ENCODE peak calls at places on chromosomes 12 and 14, in four cellular contexts. One of them, this sample, is unnamed.

GRCh38 chr12:101963703-101964102 is 86.3 kb downstream of the DRAM1 start:
- DNase-seq in WTC11: no peak
- DNase-seq in K562: no peak
- DNase-seq in GM12878: no peak
- DNase-seq in this sample: no peak

GRCh38 chr14:54450535-54450934 is 9.4 kb upstream of the CNIH1 start:
- DNase-seq in GM12878: peak; percentile 42
- DNase-seq in WTC11: no peak
- DNase-seq in K562: peak; percentile 5
- DNase-seq in this sample: no peak

GRCh38 chr12:51395283-51396230 is 4.4 kb upstream of the GALNT6 start:
- DNase-seq in WTC11: no peak
- DNase-seq in K562: peak; percentile 81
- DNase-seq in GM12878: peak; percentile 70
- DNase-seq in this sample: no peak

GRCh38 chr12:131829351-131829794 is 1.2 kb downstream of the MMP17 start:
- DNase-seq in WTC11: no peak
- DNase-seq in K562: peak; percentile 45
- DNase-seq in GM12878: no peak
- DNase-seq in this sample: no peak

GRCh38 chr12:52648012-52648550 is 3.9 kb downstream of the KRT2 start:
- DNase-seq in GM12878: no peak
- DNase-seq in WTC11: no peak
- DNase-seq in K562: no peak
- DNase-seq in this sample: no peak

GRCh38 chr12:81274619-81275018 is 196.7 kb downstream of the ACSS3 start:
- DNase-seq in WTC11: no peak
- DNase-seq in K562: no peak
- DNase-seq in GM12878: no peak
- DNase-seq in this sample: no peak

GRCh38 chr12:71872999-71873398 is 33.4 kb downstream of the TBC1D15 start:
- DNase-seq in WTC11: no peak
- DNase-seq in GM12878: no peak
- DNase-seq in K562: no peak
- DNase-seq in this sample: no peak

GRCh38 chr14:81655423-81656314 is 122.0 kb upstream of the SEL1L start:
- DNase-seq in K562: peak; percentile 1
- DNase-seq in GM12878: no peak
- DNase-seq in WTC11: no peak
- DNase-seq in this sample: peak; percentile 50

GRCh38 chr12:57107456-57107855 is 3.7 kb downstream of the STAT6 start:
- DNase-seq in WTC11: no peak
- DNase-seq in GM12878: no peak
- DNase-seq in K562: peak; percentile 44
- DNase-seq in this sample: no peak

GRCh38 chr14:87944987-87945604 is 47.9 kb downstream of the GALC start:
- DNase-seq in GM12878: no peak
- DNase-seq in WTC11: no peak
- DNase-seq in K562: peak; percentile 55
- DNase-seq in this sample: peak; percentile 29

GRCh38 chr14:38238332-38238731 is 17.6 kb downstream of the CLEC14A start:
- DNase-seq in WTC11: no peak
- DNase-seq in GM12878: no peak
- DNase-seq in K562: no peak
- DNase-seq in this sample: no peak

GRCh38 chr12:12403264-12404248 is 46.7 kb downstream of the BORCS5 start:
- DNase-seq in WTC11: no peak
- DNase-seq in GM12878: no peak
- DNase-seq in K562: no peak
- DNase-seq in this sample: peak; percentile 97

GRCh38 chr12:29216797-29217583 is 67.9 kb downstream of the FAR2 start:
- DNase-seq in WTC11: no peak
- DNase-seq in GM12878: no peak
- DNase-seq in K562: no peak
- DNase-seq in this sample: no peak

GRCh38 chr12:117168976-117169375 is 21.3 kb downstream of the FBXO21 start:
- DNase-seq in WTC11: no peak
- DNase-seq in K562: no peak
- DNase-seq in GM12878: no peak
- DNase-seq in this sample: no peak

GRCh38 chr14:102314242-102315011 is 5.1 kb upstream of the ZNF839 start:
- DNase-seq in GM12878: no peak
- DNase-seq in WTC11: peak; percentile 81
- DNase-seq in K562: peak; percentile 85
- DNase-seq in this sample: peak; percentile 53

GRCh38 chr12:132986885-132987225 is 688 bp downstream of the ZNF26 start:
- DNase-seq in GM12878: no peak
- DNase-seq in K562: no peak
- DNase-seq in WTC11: no peak
- DNase-seq in this sample: peak; percentile 3

GRCh38 chr14:78788467-78789360 is 618.5 kb downstream of the NRXN3 start:
- DNase-seq in K562: no peak
- DNase-seq in WTC11: no peak
- DNase-seq in GM12878: no peak
- DNase-seq in this sample: no peak

GRCh38 chr14:105877645-105878044 is 351.3 kb downstream of the TMEM121 start:
- DNase-seq in GM12878: no peak
- DNase-seq in K562: no peak
- DNase-seq in WTC11: no peak
- DNase-seq in this sample: no peak

GRCh38 chr14:85702937-85703336 is 173.0 kb downstream of the FLRT2 start:
- DNase-seq in K562: no peak
- DNase-seq in WTC11: no peak
- DNase-seq in GM12878: no peak
- DNase-seq in this sample: no peak

GRCh38 chr14:103628221-103628683 is 759 bp upstream of the KLC1 start:
- DNase-seq in GM12878: no peak
- DNase-seq in WTC11: peak; percentile 68
- DNase-seq in K562: peak; percentile 75
- DNase-seq in this sample: no peak

GRCh38 chr12:38919191-38919590 is 13.8 kb upstream of the CPNE8 start:
- DNase-seq in K562: no peak
- DNase-seq in WTC11: no peak
- DNase-seq in GM12878: no peak
- DNase-seq in this sample: no peak

GRCh38 chr12:88418856-88419497 is 161.3 kb downstream of the KITLG start:
- DNase-seq in K562: no peak
- DNase-seq in GM12878: no peak
- DNase-seq in WTC11: no peak
- DNase-seq in this sample: no peak

GRCh38 chr14:59267046-59267445 is 78.6 kb downstream of the DAAM1 start:
- DNase-seq in K562: no peak
- DNase-seq in GM12878: no peak
- DNase-seq in WTC11: no peak
- DNase-seq in this sample: no peak

GRCh38 chr12:92503029-92503931 is 199.5 kb upstream of the PLEKHG7 start:
- DNase-seq in WTC11: no peak
- DNase-seq in K562: no peak
- DNase-seq in GM12878: peak; percentile 96
- DNase-seq in this sample: peak; percentile 60

GRCh38 chr14:76720382-76720813 is 40.9 kb upstream of the VASH1 start:
- DNase-seq in K562: peak; percentile 25
- DNase-seq in GM12878: peak; percentile 34
- DNase-seq in WTC11: peak; percentile 51
- DNase-seq in this sample: peak; percentile 36

GRCh38 chr14:93375673-93376156 is 28.7 kb downstream of the COX8C start:
- DNase-seq in GM12878: peak; percentile 86
- DNase-seq in WTC11: no peak
- DNase-seq in K562: no peak
- DNase-seq in this sample: no peak

DNA sequence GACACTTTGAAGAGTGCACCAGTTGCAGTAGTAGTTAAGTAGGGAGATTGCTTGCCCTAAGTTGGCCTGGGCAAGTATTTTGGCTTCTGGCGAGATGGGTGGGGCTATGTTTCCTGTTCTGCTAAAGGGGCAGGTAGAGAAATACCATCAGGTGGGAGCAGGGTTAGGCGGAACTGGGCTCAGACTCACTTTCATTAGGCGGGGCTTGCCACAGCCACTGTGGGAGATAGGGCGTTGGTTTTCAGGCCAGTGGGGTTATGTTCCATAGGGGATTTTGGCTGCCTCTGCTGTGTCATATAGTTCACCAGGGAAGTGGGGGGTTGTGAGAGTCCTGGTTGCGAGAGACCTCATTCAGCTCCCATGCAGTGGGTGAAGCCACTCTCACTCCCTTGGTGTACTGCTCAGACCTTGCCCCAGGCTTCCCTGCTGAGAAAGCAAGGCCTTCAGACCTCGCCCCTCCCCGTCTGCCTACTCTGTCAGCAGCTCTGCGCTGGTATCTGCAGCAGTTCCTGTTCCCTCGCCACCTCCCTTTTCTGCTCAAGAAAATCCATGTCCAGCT is 43.3 kb downstream of the AEBP2 start:
- DNase-seq in WTC11: peak; percentile 51
- DNase-seq in K562: peak; percentile 65
- DNase-seq in GM12878: peak; percentile 84
- DNase-seq in this sample: no peak
- TF ChIP-seq ETV6 in WTC11: no peak
- TF ChIP-seq ETV6 in K562: no peak
- TF ChIP-seq ETV6 in GM12878: peak; percentile 70
- TF ChIP-seq ETV6 in this sample: no peak

GRCh38 chr12:68870011-68870410 is 62.0 kb downstream of the MDM2 start:
- DNase-seq in K562: no peak
- DNase-seq in GM12878: no peak
- DNase-seq in WTC11: no peak
- DNase-seq in this sample: no peak

GRCh38 chr12:68871899-68872298 is 61.1 kb downstream of the CPM start:
- DNase-seq in GM12878: no peak
- DNase-seq in WTC11: peak; percentile 23
- DNase-seq in K562: peak; percentile 12
- DNase-seq in this sample: peak; percentile 23

GRCh38 chr12:68873316-68873715 is 59.7 kb downstream of the CPM start:
- DNase-seq in WTC11: no peak
- DNase-seq in GM12878: no peak
- DNase-seq in K562: no peak
- DNase-seq in this sample: no peak

GRCh38 chr12:68870443-68870842 is 62.5 kb downstream of the MDM2 start:
- DNase-seq in GM12878: no peak
- DNase-seq in K562: no peak
- DNase-seq in WTC11: no peak
- DNase-seq in this sample: no peak

GRCh38 chr12:68871396-68871795 is 61.6 kb downstream of the CPM start:
- DNase-seq in GM12878: no peak
- DNase-seq in WTC11: no peak
- DNase-seq in K562: no peak
- DNase-seq in this sample: no peak
- TF ChIP-seq ETV6 in GM12878: no peak
- TF ChIP-seq ETV6 in WTC11: no peak
- TF ChIP-seq ETV6 in K562: no peak
- TF ChIP-seq ETV6 in this sample: no peak

GRCh38 chr14:70924521-70924920 is 17.3 kb downstream of the PCNX1 start:
- DNase-seq in GM12878: no peak
- DNase-seq in K562: no peak
- DNase-seq in WTC11: no peak
- DNase-seq in this sample: no peak

GRCh38 chr14:70931008-70931407 is 23.7 kb downstream of the PCNX1 start:
- DNase-seq in GM12878: no peak
- DNase-seq in WTC11: no peak
- DNase-seq in K562: no peak
- DNase-seq in this sample: no peak

GRCh38 chr14:70920608-70921007 is 13.3 kb downstream of the PCNX1 start:
- DNase-seq in WTC11: no peak
- DNase-seq in GM12878: no peak
- DNase-seq in K562: no peak
- DNase-seq in this sample: no peak

GRCh38 chr14:70921669-70922068 is 14.4 kb downstream of the PCNX1 start:
- DNase-seq in K562: no peak
- DNase-seq in WTC11: no peak
- DNase-seq in GM12878: no peak
- DNase-seq in this sample: no peak

DNA sequence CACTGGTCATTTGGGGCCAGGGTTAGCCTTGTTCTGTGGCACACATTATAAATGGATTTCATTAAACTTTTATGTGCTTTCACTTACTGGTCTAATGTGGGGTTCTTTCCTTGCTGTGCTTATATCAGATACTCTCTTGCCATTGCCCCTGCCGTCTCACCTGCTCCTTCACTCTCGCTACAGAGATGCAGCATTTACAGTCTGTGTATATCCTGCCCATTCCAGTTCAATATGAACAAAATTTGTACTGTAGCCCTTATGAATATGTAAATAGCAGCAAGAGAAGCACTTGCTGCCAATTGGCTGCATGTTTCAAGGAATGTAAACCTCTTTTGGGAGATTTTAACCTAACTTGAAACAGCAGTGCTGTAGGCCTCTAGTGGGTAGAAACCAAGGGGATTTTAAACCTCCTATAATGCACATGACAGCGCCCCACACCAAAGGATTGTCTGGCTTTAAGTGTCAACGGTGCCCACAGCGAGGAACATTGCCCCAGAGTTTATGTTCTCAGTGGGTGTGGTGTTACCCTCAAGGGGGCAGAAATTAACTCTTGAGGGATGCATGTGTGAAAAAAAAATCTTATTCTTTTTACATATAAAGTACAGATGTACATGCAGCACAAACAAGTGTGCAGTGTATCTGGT is 19.1 kb downstream of the PCNX1 start:
- DNase-seq in GM12878: no peak
- DNase-seq in WTC11: no peak
- DNase-seq in K562: no peak
- DNase-seq in this sample: no peak
- TF ChIP-seq ETV6 in GM12878: no peak
- TF ChIP-seq ETV6 in WTC11: no peak
- TF ChIP-seq ETV6 in K562: no peak
- TF ChIP-seq ETV6 in this sample: no peak

DNA sequence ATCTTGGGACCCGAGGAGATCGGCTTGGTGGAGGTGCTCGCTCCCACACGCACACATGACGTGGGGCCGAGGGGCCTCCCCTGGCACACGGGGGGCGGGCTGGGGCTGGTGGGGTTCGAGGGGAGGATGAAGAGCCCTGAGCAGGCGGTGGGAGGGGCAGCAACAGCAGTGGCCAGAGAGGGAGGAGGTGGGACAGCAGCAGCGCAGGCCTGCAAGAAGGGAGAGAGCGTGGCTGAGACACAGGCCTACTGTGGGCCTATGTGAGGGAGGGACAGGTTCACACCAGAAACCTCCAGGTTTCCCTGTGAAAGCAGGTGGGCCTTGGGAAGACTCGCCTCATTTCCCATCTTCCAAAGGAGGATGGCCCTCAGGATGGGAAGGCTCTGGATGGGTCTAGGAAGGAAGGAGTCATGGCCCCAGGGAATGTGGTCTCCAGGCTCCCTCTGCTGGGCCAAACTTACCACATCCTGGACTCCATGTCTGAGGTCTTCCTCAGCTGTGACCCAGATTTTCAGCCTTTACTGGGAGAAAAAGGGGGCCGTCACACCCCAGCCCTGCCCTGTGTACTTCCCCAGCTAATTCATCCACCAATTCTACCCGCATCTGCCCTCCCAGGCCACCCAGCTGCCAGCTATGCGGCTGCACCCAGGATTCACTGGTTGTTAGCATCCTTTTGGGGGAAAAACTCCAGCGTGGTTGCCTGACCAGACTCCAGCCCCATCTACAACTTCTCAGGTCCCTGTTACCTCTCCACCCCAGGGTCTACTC is 2.8 kb downstream of the PIANP start:
- DNase-seq in K562: peak; percentile 64
- DNase-seq in WTC11: peak; percentile 71
- DNase-seq in GM12878: no peak
- DNase-seq in this sample: peak; percentile 45
- TF ChIP-seq ETV6 in K562: no peak
- TF ChIP-seq ETV6 in WTC11: no peak
- TF ChIP-seq ETV6 in GM12878: no peak
- TF ChIP-seq ETV6 in this sample: no peak

This sample was measured in HepG2.